ENCODE peak calls at places on chromosomes 6 and 20, in six cellular contexts. S is tibial nerve, F is fibroblast of lung, C is heart right ventricle, E is upper lobe of right lung, Q is left ventricle myocardium inferior. R is an unnamed sample.

GRCh38 chr6:130178692-130179091 is 44.1 kb downstream of the SAMD3 start:
- DNase-seq in S (no peak), F (peak; percentile 98), C (no peak), E (no peak), Q (no peak), R (no peak)

GRCh38 chr6:11198663-11199603 is 33.5 kb downstream of the NEDD9 start:
- DNase-seq in S (no peak), F (no peak), C (no peak), E (no peak), Q (no peak), R (peak; percentile 12)

GRCh38 chr6:17179246-17180073 is 77.6 kb downstream of the STMND1 start:
- DNase-seq in S (no peak), F (peak; percentile 67), C (no peak), E (no peak), Q (no peak), R (no peak)

GRCh38 chr20:39342463-39342862 is 380.3 kb downstream of the DHX35 start:
- DNase-seq in S (no peak), F (no peak), C (no peak), E (no peak), Q (no peak), R (no peak)

GRCh38 chr20:35271904-35272303 is 6.0 kb downstream of the MMP24OS start:
- DNase-seq in S (no peak), F (peak; percentile 69), C (no peak), E (no peak), Q (no peak), R (no peak)

GRCh38 chr6:126805861-126806260 is 312.6 kb upstream of the RSPO3 start:
- DNase-seq in S (no peak), F (peak; percentile 37), C (no peak), E (no peak), Q (no peak), R (no peak)

GRCh38 chr6:4164456-4164855 is 29.1 kb upstream of the ECI2 start:
- DNase-seq in S (no peak), F (peak; percentile 3), C (no peak), E (no peak), Q (no peak), R (no peak)

GRCh38 chr6:163356324-163356723 is 58.2 kb upstream of the QKI start:
- DNase-seq in S (no peak), F (peak; percentile 88), C (peak; percentile 50), E (peak; percentile 78), Q (peak; percentile 66), R (no peak)

GRCh38 chr6:36247691-36248090 is 22.2 kb upstream of the PNPLA1 start:
- DNase-seq in S (peak; percentile 19), F (peak; percentile 21), C (no peak), E (no peak), Q (no peak), R (no peak)

GRCh38 chr6:38527371-38527770 is 112.4 kb downstream of the BTBD9 start:
- DNase-seq in S (no peak), F (no peak), C (no peak), E (no peak), Q (no peak), R (no peak)

GRCh38 chr20:53891306-53891894 is 179.0 kb downstream of the BCAS1 start:
- DNase-seq in S (no peak), F (no peak), C (no peak), E (no peak), Q (no peak), R (no peak)

GRCh38 chr6:24524801-24525200 is 30.0 kb downstream of the ALDH5A1 start:
- DNase-seq in S (no peak), F (peak; percentile 47), C (no peak), E (no peak), Q (no peak), R (no peak)

GRCh38 chr6:39608652-39609345 is 116.4 kb downstream of the KIF6 start:
- DNase-seq in S (no peak), F (no peak), C (no peak), E (no peak), Q (no peak), R (no peak)

GRCh38 chr20:50595988-50596693 is 86.0 kb downstream of the PTPN1 start:
- DNase-seq in S (no peak), F (peak; percentile 40), C (no peak), E (no peak), Q (no peak), R (no peak)

GRCh38 chr20:38685853-38686473 is 38.3 kb upstream of the SLC32A1 start:
- DNase-seq in S (peak; percentile 12), F (peak; percentile 38), C (peak; percentile 32), E (peak; percentile 77), Q (peak; percentile 27), R (no peak)

GRCh38 chr6:16897669-16898068 is 136.4 kb upstream of the ATXN1 start:
- DNase-seq in S (no peak), F (no peak), C (no peak), E (no peak), Q (no peak), R (no peak)

GRCh38 chr6:117615981-117616961 is 14.0 kb upstream of the GOPC start:
- DNase-seq in S (no peak), F (peak; percentile 96), C (no peak), E (no peak), Q (no peak), R (peak; percentile 34)

GRCh38 chr6:36682328-36683144 is 4.0 kb downstream of the CDKN1A start:
- DNase-seq in S (no peak), F (no peak), C (peak; percentile 41), E (peak; percentile 79), Q (peak; percentile 52), R (peak; percentile 89)

GRCh38 chr6:129364037-129364436 is 345.9 kb downstream of the ARHGAP18 start:
- DNase-seq in S (no peak), F (no peak), C (no peak), E (no peak), Q (no peak), R (no peak)

GRCh38 chr20:6122111-6122872 is 538 bp downstream of the FERMT1 start:
- DNase-seq in S (no peak), F (peak; percentile 56), C (no peak), E (no peak), Q (no peak), R (no peak)

GRCh38 chr6:108156938-108157233 is 8.9 kb upstream of the NR2E1 start:
- DNase-seq in S (no peak), F (no peak), C (no peak), E (no peak), Q (no peak), R (no peak)
- H3K27me3 ChIP-seq in S (no peaks in the 10 kb centered on the region), F (peaks cover 56% of the 10 kb centered on the region), C (peaks cover 97% of the 10 kb centered on the region), E (peaks cover 99% of the 10 kb centered on the region), Q (peaks cover 100% of the 10 kb centered on the region), R (peaks cover 46% of the 10 kb centered on the region)

DNA sequence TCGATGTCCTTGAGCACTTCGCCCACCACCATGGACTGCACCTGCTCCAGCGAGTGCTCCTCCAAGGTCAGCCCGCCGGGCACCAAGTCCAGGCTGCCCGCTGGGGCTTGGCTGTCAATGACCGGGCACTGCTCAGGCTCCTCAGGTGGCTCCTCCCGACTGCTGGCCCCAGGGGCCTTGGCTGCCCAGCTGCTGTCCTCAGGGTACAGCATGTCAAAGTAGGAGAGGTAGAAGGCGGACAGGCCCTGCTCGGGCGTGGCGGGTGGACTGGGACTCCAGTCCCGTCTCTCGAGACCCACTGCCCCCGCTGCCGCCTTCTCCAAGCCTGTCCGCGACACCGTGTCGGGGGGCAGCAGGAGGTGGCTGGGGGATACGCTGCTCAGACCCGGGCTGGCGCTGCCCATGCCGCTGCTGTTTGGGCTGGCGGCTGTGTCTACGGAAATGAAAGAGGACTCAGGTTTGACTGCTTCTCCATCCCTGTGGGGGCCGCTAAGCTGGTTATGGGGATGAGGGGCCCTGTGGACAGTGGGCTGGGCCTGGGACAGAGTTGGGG is 12.0 kb downstream of the SPDEF start:
- DNase-seq in S (no peak), F (no peak), C (no peak), E (no peak), Q (no peak), R (no peak)
- H3K4me1 ChIP-seq in S (no peaks in the 10 kb centered on the region), F (no peaks in the 10 kb centered on the region), C (peaks cover 15% of the 10 kb centered on the region), E (no peaks in the 10 kb centered on the region), Q (peaks cover 22% of the 10 kb centered on the region), R (no peaks in the 10 kb centered on the region)

DNA sequence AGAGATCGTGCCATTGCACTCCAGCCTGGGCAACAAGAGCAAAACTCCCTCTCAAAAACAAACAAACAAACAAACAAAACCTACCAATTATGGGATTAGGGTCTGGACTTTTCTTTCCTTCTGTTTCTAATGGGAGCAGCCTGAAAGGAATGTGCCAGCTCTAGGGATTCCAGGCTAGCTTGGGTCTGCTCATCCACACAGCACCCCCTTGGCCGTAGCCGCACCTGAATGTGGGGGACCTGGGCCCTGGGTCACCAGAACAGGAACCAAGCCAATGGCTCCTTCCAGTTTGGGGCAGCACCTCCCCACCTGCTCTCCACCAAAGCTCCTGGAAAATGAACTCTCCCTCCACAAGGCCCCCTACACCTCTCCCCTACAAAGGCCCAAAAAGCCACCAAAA is 6.7 kb downstream of the CTSZ start:
- DNase-seq in S (no peak), F (no peak), C (no peak), E (no peak), Q (no peak), R (no peak)
- H3K4me3 ChIP-seq in S (no peak overlapping the region), F (no peak overlapping the region), C (no peak overlapping the region), E (no peak overlapping the region), Q (no peak overlapping the region), R (no peak overlapping the region)

DNA sequence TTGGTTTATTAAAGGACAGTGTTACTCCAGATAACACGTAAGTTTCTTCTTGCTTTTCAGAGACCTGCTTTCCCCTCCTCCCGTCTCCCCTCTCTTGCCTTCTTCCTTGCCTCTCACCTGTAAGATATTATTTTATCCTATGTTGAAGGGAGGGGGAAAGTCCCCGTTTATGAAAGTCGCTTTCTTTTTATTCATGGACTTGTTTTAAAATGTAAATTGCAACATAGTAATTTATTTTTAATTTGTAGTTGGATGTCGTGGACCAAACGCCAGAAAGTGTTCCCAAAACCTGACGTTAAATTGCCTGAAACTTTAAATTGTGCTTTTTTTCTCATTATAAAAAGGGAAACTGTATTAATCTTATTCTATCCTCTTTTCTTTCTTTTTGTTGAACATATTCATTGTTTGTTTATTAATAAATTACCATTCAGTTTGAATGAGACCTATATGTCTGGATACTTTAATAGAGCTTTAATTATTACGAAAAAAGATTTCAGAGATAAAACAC is 2.7 kb downstream of the FOXC1 start:
- DNase-seq in S (no peak), F (no peak), C (no peak), E (no peak), Q (no peak), R (no peak)
- H3K27me3 ChIP-seq in S (no peaks in the 10 kb centered on the region), F (peaks cover 20% of the 10 kb centered on the region), C (peaks cover 44% of the 10 kb centered on the region), E (peaks cover 76% of the 10 kb centered on the region), Q (peaks cover 92% of the 10 kb centered on the region), R (peaks cover 75% of the 10 kb centered on the region)

GRCh38 chr6:89952696-89953095 is 58.4 kb downstream of the GJA10 start:
- DNase-seq in S (no peak), F (peak; percentile 92), C (no peak), E (no peak), Q (no peak), R (peak; percentile 37)

GRCh38 chr6:89954721-89955148 is 60.5 kb downstream of the GJA10 start:
- DNase-seq in S (no peak), F (no peak), C (no peak), E (no peak), Q (no peak), R (no peak)

GRCh38 chr6:89956182-89956581 is 61.9 kb downstream of the GJA10 start:
- DNase-seq in S (no peak), F (no peak), C (no peak), E (no peak), Q (no peak), R (no peak)

GRCh38 chr6:89952361-89952680 is 58.1 kb downstream of the GJA10 start:
- DNase-seq in S (no peak), F (no peak), C (no peak), E (no peak), Q (no peak), R (no peak)

GRCh38 chr6:89955364-89955763 is 61.1 kb downstream of the GJA10 start:
- DNase-seq in S (no peak), F (no peak), C (no peak), E (no peak), Q (no peak), R (no peak)
- H3K4me1 ChIP-seq in S (no peaks in the 10 kb centered on the region), F (no peaks in the 10 kb centered on the region), C (no peaks in the 10 kb centered on the region), E (no peaks in the 10 kb centered on the region), Q (no peaks in the 10 kb centered on the region), R (peaks cover 34% of the 10 kb centered on the region)

GRCh38 chr6:135030056-135030473 is 24.6 kb downstream of the HBS1L start:
- DNase-seq in S (no peak), F (no peak), C (no peak), E (no peak), Q (no peak), R (no peak)
- H3K4me3 ChIP-seq in S (no peak overlapping the region), F (no peak overlapping the region), C (no peak overlapping the region), E (no peak overlapping the region), Q (no peak overlapping the region), R (no peak overlapping the region)